ENCODE peak calls at places on chromosomes 12 and 14, in ten cellular contexts. One of them, this sample, is unnamed. For H3K4me1, the result is how much of the 10 kb centered on the place peaks cover.

GRCh38 chr12:104695453-104696148 is 238.9 kb downstream of the CHST11 start:
- DNase-seq in HCT116: no peak
- DNase-seq in cardiac muscle cell: peak
- DNase-seq in suprapubic skin: no peak
- DNase-seq in foreskin keratinocyte: peak
- DNase-seq in psoas muscle: no peak
- DNase-seq in adipocyte: peak
- DNase-seq in K562: no peak
- DNase-seq in neural progenitor cell: no peak
- DNase-seq in right atrium auricular region: no peak
- DNase-seq in this sample: peak

GRCh38 chr12:56431850-56432249 is 17.4 kb downstream of the TIMELESS start:
- DNase-seq in HCT116: no peak
- DNase-seq in cardiac muscle cell: peak
- DNase-seq in suprapubic skin: no peak
- DNase-seq in foreskin keratinocyte: no peak
- DNase-seq in psoas muscle: no peak
- DNase-seq in adipocyte: peak
- DNase-seq in K562: no peak
- DNase-seq in neural progenitor cell: no peak
- DNase-seq in right atrium auricular region: no peak
- DNase-seq in this sample: no peak

GRCh38 chr14:61766136-61766535 is 3.9 kb downstream of the SNAPC1 start:
- DNase-seq in HCT116: no peak
- DNase-seq in cardiac muscle cell: no peak
- DNase-seq in suprapubic skin: no peak
- DNase-seq in foreskin keratinocyte: no peak
- DNase-seq in psoas muscle: no peak
- DNase-seq in adipocyte: no peak
- DNase-seq in K562: no peak
- DNase-seq in neural progenitor cell: no peak
- DNase-seq in right atrium auricular region: no peak
- DNase-seq in this sample: no peak

GRCh38 chr14:83372271-83372670 is 1838.6 kb upstream of the SEL1L start:
- DNase-seq in HCT116: no peak
- DNase-seq in cardiac muscle cell: no peak
- DNase-seq in suprapubic skin: no peak
- DNase-seq in foreskin keratinocyte: no peak
- DNase-seq in psoas muscle: no peak
- DNase-seq in adipocyte: peak
- DNase-seq in K562: no peak
- DNase-seq in neural progenitor cell: no peak
- DNase-seq in right atrium auricular region: no peak
- DNase-seq in this sample: no peak

GRCh38 chr12:67111182-67111581 is 158.0 kb upstream of the CAND1 start:
- DNase-seq in HCT116: no peak
- DNase-seq in cardiac muscle cell: no peak
- DNase-seq in suprapubic skin: no peak
- DNase-seq in foreskin keratinocyte: peak
- DNase-seq in psoas muscle: no peak
- DNase-seq in adipocyte: no peak
- DNase-seq in K562: no peak
- DNase-seq in neural progenitor cell: peak
- DNase-seq in right atrium auricular region: no peak
- DNase-seq in this sample: no peak

GRCh38 chr12:92394895-92395294 is 249.2 kb upstream of the BTG1 start:
- DNase-seq in HCT116: no peak
- DNase-seq in cardiac muscle cell: no peak
- DNase-seq in suprapubic skin: no peak
- DNase-seq in foreskin keratinocyte: no peak
- DNase-seq in psoas muscle: no peak
- DNase-seq in adipocyte: no peak
- DNase-seq in K562: peak
- DNase-seq in neural progenitor cell: no peak
- DNase-seq in right atrium auricular region: no peak
- DNase-seq in this sample: no peak

GRCh38 chr14:100879194-100879593 is 24.3 kb downstream of the RTL1 start:
- DNase-seq in HCT116: no peak
- DNase-seq in cardiac muscle cell: no peak
- DNase-seq in suprapubic skin: no peak
- DNase-seq in foreskin keratinocyte: no peak
- DNase-seq in psoas muscle: peak
- DNase-seq in adipocyte: no peak
- DNase-seq in K562: no peak
- DNase-seq in neural progenitor cell: no peak
- DNase-seq in right atrium auricular region: no peak
- DNase-seq in this sample: no peak

GRCh38 chr12:122841544-122842321 is 6.5 kb downstream of the HIP1R start:
- DNase-seq in HCT116: peak
- DNase-seq in cardiac muscle cell: no peak
- DNase-seq in suprapubic skin: peak
- DNase-seq in foreskin keratinocyte: no peak
- DNase-seq in psoas muscle: no peak
- DNase-seq in adipocyte: peak
- DNase-seq in K562: no peak
- DNase-seq in neural progenitor cell: no peak
- DNase-seq in right atrium auricular region: no peak
- DNase-seq in this sample: no peak

GRCh38 chr14:105013150-105013787 is 7.6 kb downstream of the CDCA4 start:
- DNase-seq in HCT116: no peak
- DNase-seq in cardiac muscle cell: no peak
- DNase-seq in suprapubic skin: peak
- DNase-seq in foreskin keratinocyte: no peak
- DNase-seq in psoas muscle: no peak
- DNase-seq in adipocyte: peak
- DNase-seq in K562: no peak
- DNase-seq in neural progenitor cell: no peak
- DNase-seq in right atrium auricular region: no peak
- DNase-seq in this sample: peak

GRCh38 chr12:30977537-30978349 is 51.2 kb downstream of the TSPAN11 start:
- DNase-seq in HCT116: no peak
- DNase-seq in cardiac muscle cell: no peak
- DNase-seq in suprapubic skin: no peak
- DNase-seq in foreskin keratinocyte: no peak
- DNase-seq in psoas muscle: no peak
- DNase-seq in adipocyte: no peak
- DNase-seq in K562: no peak
- DNase-seq in neural progenitor cell: no peak
- DNase-seq in right atrium auricular region: no peak
- DNase-seq in this sample: no peak

GRCh38 chr14:104985675-104986486 is at the start of gene CLBA1:
- DNase-seq in HCT116: peak
- DNase-seq in cardiac muscle cell: peak
- DNase-seq in suprapubic skin: peak
- DNase-seq in foreskin keratinocyte: no peak
- DNase-seq in psoas muscle: peak
- DNase-seq in adipocyte: peak
- DNase-seq in K562: peak
- DNase-seq in neural progenitor cell: peak
- DNase-seq in right atrium auricular region: no peak
- DNase-seq in this sample: peak

GRCh38 chr14:69780092-69780491 is 13.2 kb downstream of the SRSF5 start:
- DNase-seq in HCT116: no peak
- DNase-seq in cardiac muscle cell: no peak
- DNase-seq in suprapubic skin: no peak
- DNase-seq in foreskin keratinocyte: no peak
- DNase-seq in psoas muscle: no peak
- DNase-seq in adipocyte: no peak
- DNase-seq in K562: no peak
- DNase-seq in neural progenitor cell: no peak
- DNase-seq in right atrium auricular region: no peak
- DNase-seq in this sample: no peak
- H3K4me1 ChIP-seq in HCT116: under half
- H3K4me1 ChIP-seq in cardiac muscle cell: under half
- H3K4me1 ChIP-seq in suprapubic skin: under half
- H3K4me1 ChIP-seq in foreskin keratinocyte: under half
- H3K4me1 ChIP-seq in psoas muscle: under half
- H3K4me1 ChIP-seq in adipocyte: under half
- H3K4me1 ChIP-seq in K562: under half
- H3K4me1 ChIP-seq in neural progenitor cell: under half
- H3K4me1 ChIP-seq in right atrium auricular region: under half
- H3K4me1 ChIP-seq in this sample: under half

DNA sequence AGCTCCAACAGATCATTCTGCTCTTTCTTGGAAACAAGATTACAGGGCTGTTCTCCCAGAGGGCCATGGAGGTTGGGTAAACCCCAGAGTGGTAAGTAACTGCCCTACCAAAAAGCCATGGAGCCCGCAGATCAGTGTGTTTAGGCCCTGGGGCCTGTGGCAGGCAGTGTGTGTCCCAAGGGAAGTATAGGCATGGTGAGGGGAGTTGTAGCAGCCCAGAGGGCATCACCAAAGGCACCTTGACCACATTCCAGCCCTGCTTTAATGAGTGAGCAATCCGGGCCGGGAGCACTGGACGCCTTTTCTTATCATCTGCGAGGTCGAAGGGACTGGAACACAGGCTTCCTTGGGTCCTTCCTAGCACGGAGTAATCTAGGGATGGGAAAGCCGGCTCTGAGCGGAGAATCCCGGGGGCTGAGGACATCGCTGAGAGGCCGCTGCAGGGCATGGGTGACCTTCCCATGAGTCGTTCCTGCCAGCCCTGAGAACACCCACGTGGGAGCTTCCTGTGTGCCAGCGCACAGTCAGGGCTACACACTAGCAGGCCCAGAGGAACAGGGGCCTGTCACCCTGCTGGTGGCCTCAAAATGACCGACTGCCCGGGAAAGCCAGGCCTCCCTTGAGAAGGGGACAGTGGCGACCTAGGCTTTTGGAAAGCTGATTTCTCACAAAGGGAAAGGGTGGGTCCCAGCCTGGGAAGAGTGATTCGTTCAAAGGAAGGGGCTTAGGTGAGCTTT is 91.3 kb downstream of the NINJ2 start:
- DNase-seq in HCT116: peak
- DNase-seq in cardiac muscle cell: no peak
- DNase-seq in suprapubic skin: no peak
- DNase-seq in foreskin keratinocyte: peak
- DNase-seq in psoas muscle: peak
- DNase-seq in adipocyte: no peak
- DNase-seq in K562: no peak
- DNase-seq in neural progenitor cell: no peak
- DNase-seq in right atrium auricular region: peak
- DNase-seq in this sample: peak
- H3K4me1 ChIP-seq in HCT116: under half
- H3K4me1 ChIP-seq in cardiac muscle cell: under half
- H3K4me1 ChIP-seq in suprapubic skin: half or more
- H3K4me1 ChIP-seq in foreskin keratinocyte: under half
- H3K4me1 ChIP-seq in psoas muscle: under half
- H3K4me1 ChIP-seq in adipocyte: under half
- H3K4me1 ChIP-seq in K562: half or more
- H3K4me1 ChIP-seq in neural progenitor cell: under half
- H3K4me1 ChIP-seq in right atrium auricular region: under half
- H3K4me1 ChIP-seq in this sample: under half

GRCh38 chr14:51654549-51654879 is 2.8 kb downstream of the FRMD6 start:
- DNase-seq in HCT116: no peak
- DNase-seq in cardiac muscle cell: no peak
- DNase-seq in suprapubic skin: no peak
- DNase-seq in foreskin keratinocyte: no peak
- DNase-seq in psoas muscle: no peak
- DNase-seq in adipocyte: peak
- DNase-seq in K562: no peak
- DNase-seq in neural progenitor cell: no peak
- DNase-seq in right atrium auricular region: no peak
- DNase-seq in this sample: no peak
- H3K4me1 ChIP-seq in HCT116: under half
- H3K4me1 ChIP-seq in cardiac muscle cell: under half
- H3K4me1 ChIP-seq in suprapubic skin: half or more
- H3K4me1 ChIP-seq in foreskin keratinocyte: under half
- H3K4me1 ChIP-seq in psoas muscle: under half
- H3K4me1 ChIP-seq in adipocyte: under half
- H3K4me1 ChIP-seq in K562: under half
- H3K4me1 ChIP-seq in neural progenitor cell: under half
- H3K4me1 ChIP-seq in right atrium auricular region: under half
- H3K4me1 ChIP-seq in this sample: under half

DNA sequence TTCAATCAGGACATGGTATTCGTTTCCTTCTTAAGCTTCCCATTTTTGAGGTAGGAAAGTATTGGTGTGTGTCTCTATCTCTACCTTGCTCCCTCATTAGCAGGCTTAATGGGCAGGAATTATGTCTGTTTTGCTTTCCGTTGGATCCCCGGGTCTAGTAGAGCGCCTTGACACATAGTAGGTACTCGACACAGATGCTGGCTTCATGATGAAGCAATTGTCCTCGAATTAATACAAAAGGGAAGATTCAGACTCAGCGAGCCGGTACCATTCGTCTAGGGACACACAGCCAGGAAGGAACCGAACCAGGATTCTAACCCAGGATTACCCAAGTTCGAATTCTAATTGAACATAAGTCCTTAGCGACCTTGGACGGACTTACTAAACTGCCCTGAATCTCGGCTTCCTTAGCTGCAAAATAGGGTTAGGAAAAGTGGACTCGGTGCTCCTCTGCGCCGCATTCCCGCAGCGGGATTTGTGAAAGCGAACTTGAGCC is 496 bp upstream of the ISCU start:
- DNase-seq in HCT116: peak
- DNase-seq in cardiac muscle cell: no peak
- DNase-seq in suprapubic skin: no peak
- DNase-seq in foreskin keratinocyte: peak
- DNase-seq in psoas muscle: no peak
- DNase-seq in adipocyte: no peak
- DNase-seq in K562: no peak
- DNase-seq in neural progenitor cell: peak
- DNase-seq in right atrium auricular region: no peak
- DNase-seq in this sample: no peak
- H3K4me1 ChIP-seq in HCT116: under half
- H3K4me1 ChIP-seq in cardiac muscle cell: under half
- H3K4me1 ChIP-seq in suprapubic skin: half or more
- H3K4me1 ChIP-seq in foreskin keratinocyte: under half
- H3K4me1 ChIP-seq in psoas muscle: half or more
- H3K4me1 ChIP-seq in adipocyte: half or more
- H3K4me1 ChIP-seq in K562: under half
- H3K4me1 ChIP-seq in neural progenitor cell: under half
- H3K4me1 ChIP-seq in right atrium auricular region: under half
- H3K4me1 ChIP-seq in this sample: under half

This sample was measured in tibial artery.